ENCODE peak calls at places on chromosomes 2 and 18, in five cellular contexts. One of them, this sample, is unnamed.
A peak's percentile ranks its signal among the peaks of the same experiment; 100 is the strongest.

GRCh38 chr2:239677455-239678185 is 276.8 kb upstream of the HDAC4 start:
- DNase-seq in cardiac muscle cell: no peak
- DNase-seq in T1000: no peak
- DNase-seq in effector memory CD4-positive, alpha-beta T cell: no peak
- DNase-seq in glutamatergic neuron: no peak
- DNase-seq in this sample: no peak

GRCh38 chr18:11167778-11168177 is 18.4 kb upstream of the PIEZO2 start:
- DNase-seq in effector memory CD4-positive, alpha-beta T cell: no peak
- DNase-seq in glutamatergic neuron: no peak
- DNase-seq in cardiac muscle cell: peak; percentile 35
- DNase-seq in T1000: no peak
- DNase-seq in this sample: no peak

GRCh38 chr18:31697351-31698298 is 13.2 kb upstream of the B4GALT6 start:
- DNase-seq in cardiac muscle cell: no peak
- DNase-seq in glutamatergic neuron: no peak
- DNase-seq in T1000: no peak
- DNase-seq in effector memory CD4-positive, alpha-beta T cell: no peak
- DNase-seq in this sample: no peak

GRCh38 chr2:59578349-59578748 is 975.1 kb downstream of the BCL11A start:
- DNase-seq in cardiac muscle cell: no peak
- DNase-seq in glutamatergic neuron: no peak
- DNase-seq in effector memory CD4-positive, alpha-beta T cell: no peak
- DNase-seq in T1000: no peak
- DNase-seq in this sample: no peak

GRCh38 chr2:28338046-28338753 is 54.5 kb upstream of the FOSL2 start:
- DNase-seq in cardiac muscle cell: peak; percentile 97
- DNase-seq in glutamatergic neuron: no peak
- DNase-seq in effector memory CD4-positive, alpha-beta T cell: no peak
- DNase-seq in T1000: no peak
- DNase-seq in this sample: no peak

GRCh38 chr2:239263231-239263936 is 137.4 kb downstream of the HDAC4 start:
- DNase-seq in cardiac muscle cell: no peak
- DNase-seq in effector memory CD4-positive, alpha-beta T cell: no peak
- DNase-seq in T1000: no peak
- DNase-seq in glutamatergic neuron: peak; percentile 47
- DNase-seq in this sample: no peak

GRCh38 chr2:124025896-124026295 is 809 bp downstream of the CNTNAP5 start:
- DNase-seq in T1000: no peak
- DNase-seq in glutamatergic neuron: peak; percentile 22
- DNase-seq in cardiac muscle cell: no peak
- DNase-seq in effector memory CD4-positive, alpha-beta T cell: no peak
- DNase-seq in this sample: no peak

GRCh38 chr18:75207298-75208054 is 1.5 kb downstream of the PTGR3 start:
- DNase-seq in effector memory CD4-positive, alpha-beta T cell: no peak
- DNase-seq in T1000: no peak
- DNase-seq in glutamatergic neuron: no peak
- DNase-seq in cardiac muscle cell: no peak
- DNase-seq in this sample: no peak

GRCh38 chr18:12520442-12520992 is 112.8 kb downstream of the PRELID3A start:
- DNase-seq in cardiac muscle cell: peak; percentile 22
- DNase-seq in T1000: no peak
- DNase-seq in effector memory CD4-positive, alpha-beta T cell: no peak
- DNase-seq in glutamatergic neuron: no peak
- DNase-seq in this sample: peak; percentile 36

GRCh38 chr2:31415421-31415820 is 879 bp upstream of the XDH start:
- DNase-seq in effector memory CD4-positive, alpha-beta T cell: no peak
- DNase-seq in cardiac muscle cell: no peak
- DNase-seq in glutamatergic neuron: no peak
- DNase-seq in T1000: no peak
- DNase-seq in this sample: no peak

GRCh38 chr2:20378891-20379519 is 28.4 kb upstream of the PUM2 start:
- DNase-seq in effector memory CD4-positive, alpha-beta T cell: no peak
- DNase-seq in T1000: peak; percentile 37
- DNase-seq in glutamatergic neuron: peak; percentile 77
- DNase-seq in cardiac muscle cell: peak; percentile 95
- DNase-seq in this sample: peak; percentile 45

GRCh38 chr2:46839045-46839444 is 76.6 kb downstream of the MCFD2 start:
- DNase-seq in T1000: no peak
- DNase-seq in effector memory CD4-positive, alpha-beta T cell: no peak
- DNase-seq in glutamatergic neuron: no peak
- DNase-seq in cardiac muscle cell: no peak
- DNase-seq in this sample: no peak

GRCh38 chr18:48926420-48926857 is 24.3 kb downstream of the SMAD7 start:
- DNase-seq in T1000: no peak
- DNase-seq in cardiac muscle cell: no peak
- DNase-seq in effector memory CD4-positive, alpha-beta T cell: no peak
- DNase-seq in glutamatergic neuron: no peak
- DNase-seq in this sample: no peak

GRCh38 chr2:46923011-46923669 is 7.5 kb upstream of the MCFD2 start:
- DNase-seq in effector memory CD4-positive, alpha-beta T cell: no peak
- DNase-seq in glutamatergic neuron: no peak
- DNase-seq in cardiac muscle cell: no peak
- DNase-seq in T1000: no peak
- DNase-seq in this sample: no peak

GRCh38 chr2:237081596-237081995 is 4.1 kb upstream of the COPS8 start:
- DNase-seq in cardiac muscle cell: no peak
- DNase-seq in effector memory CD4-positive, alpha-beta T cell: no peak
- DNase-seq in glutamatergic neuron: no peak
- DNase-seq in T1000: no peak
- DNase-seq in this sample: no peak

GRCh38 chr2:160703648-160704585 is 210.3 kb upstream of the RBMS1 start:
- DNase-seq in T1000: no peak
- DNase-seq in cardiac muscle cell: no peak
- DNase-seq in glutamatergic neuron: no peak
- DNase-seq in effector memory CD4-positive, alpha-beta T cell: no peak
- DNase-seq in this sample: no peak

GRCh38 chr2:234240917-234241316 is 190.4 kb downstream of the SPP2 start:
- DNase-seq in glutamatergic neuron: no peak
- DNase-seq in cardiac muscle cell: no peak
- DNase-seq in effector memory CD4-positive, alpha-beta T cell: no peak
- DNase-seq in T1000: no peak
- DNase-seq in this sample: no peak

GRCh38 chr2:181326605-181327004 is 130.6 kb upstream of the ITGA4 start:
- DNase-seq in glutamatergic neuron: no peak
- DNase-seq in effector memory CD4-positive, alpha-beta T cell: no peak
- DNase-seq in cardiac muscle cell: no peak
- DNase-seq in T1000: no peak
- DNase-seq in this sample: peak; percentile 24

GRCh38 chr2:60260646-60261296 is 292.7 kb downstream of the BCL11A start:
- DNase-seq in glutamatergic neuron: no peak
- DNase-seq in T1000: no peak
- DNase-seq in effector memory CD4-positive, alpha-beta T cell: no peak
- DNase-seq in cardiac muscle cell: no peak
- DNase-seq in this sample: no peak

GRCh38 chr18:73942081-73942625 is 205.5 kb downstream of the FBXO15 start:
- DNase-seq in effector memory CD4-positive, alpha-beta T cell: no peak
- DNase-seq in cardiac muscle cell: no peak
- DNase-seq in glutamatergic neuron: no peak
- DNase-seq in T1000: no peak
- DNase-seq in this sample: no peak

GRCh38 chr2:113053666-113054435 is 1.2 kb upstream of the IL36B start:
- DNase-seq in cardiac muscle cell: no peak
- DNase-seq in effector memory CD4-positive, alpha-beta T cell: no peak
- DNase-seq in T1000: no peak
- DNase-seq in glutamatergic neuron: no peak
- DNase-seq in this sample: no peak

GRCh38 chr2:229178706-229179105 is 92.4 kb downstream of the PID1 start:
- DNase-seq in T1000: no peak
- DNase-seq in effector memory CD4-positive, alpha-beta T cell: no peak
- DNase-seq in cardiac muscle cell: no peak
- DNase-seq in glutamatergic neuron: no peak
- DNase-seq in this sample: no peak

GRCh38 chr2:118971245-118972122 is 29.5 kb downstream of the MARCO start:
- DNase-seq in cardiac muscle cell: no peak
- DNase-seq in glutamatergic neuron: no peak
- DNase-seq in T1000: no peak
- DNase-seq in effector memory CD4-positive, alpha-beta T cell: no peak
- DNase-seq in this sample: no peak

GRCh38 chr2:215403441-215404356 is 32.2 kb downstream of the FN1 start:
- DNase-seq in cardiac muscle cell: no peak
- DNase-seq in glutamatergic neuron: no peak
- DNase-seq in T1000: no peak
- DNase-seq in effector memory CD4-positive, alpha-beta T cell: no peak
- DNase-seq in this sample: no peak

GRCh38 chr2:103808814-103809213 is 1045.1 kb upstream of the POU3F3 start:
- DNase-seq in effector memory CD4-positive, alpha-beta T cell: no peak
- DNase-seq in glutamatergic neuron: no peak
- DNase-seq in cardiac muscle cell: no peak
- DNase-seq in T1000: no peak
- DNase-seq in this sample: no peak

GRCh38 chr2:62586981-62587380 is 81.0 kb upstream of the TMEM17 start:
- DNase-seq in effector memory CD4-positive, alpha-beta T cell: no peak
- DNase-seq in glutamatergic neuron: no peak
- DNase-seq in T1000: no peak
- DNase-seq in cardiac muscle cell: peak; percentile 20
- DNase-seq in this sample: no peak

GRCh38 chr2:41194235-41194634 is 742.3 kb upstream of the SLC8A1 start:
- DNase-seq in T1000: no peak
- DNase-seq in glutamatergic neuron: peak; percentile 19
- DNase-seq in cardiac muscle cell: peak; percentile 81
- DNase-seq in effector memory CD4-positive, alpha-beta T cell: no peak
- DNase-seq in this sample: no peak

GRCh38 chr2:109225170-109225775 is 96.3 kb downstream of the SH3RF3 start:
- DNase-seq in T1000: no peak
- DNase-seq in glutamatergic neuron: no peak
- DNase-seq in effector memory CD4-positive, alpha-beta T cell: no peak
- DNase-seq in cardiac muscle cell: no peak
- DNase-seq in this sample: no peak

GRCh38 chr2:110114007-110114591 is 1.5 kb downstream of the MALL start:
- DNase-seq in glutamatergic neuron: no peak
- DNase-seq in cardiac muscle cell: no peak
- DNase-seq in effector memory CD4-positive, alpha-beta T cell: no peak
- DNase-seq in T1000: no peak
- DNase-seq in this sample: no peak

GRCh38 chr2:237567276-237568029 is 1.1 kb downstream of the PRLH start:
- DNase-seq in T1000: no peak
- DNase-seq in glutamatergic neuron: no peak
- DNase-seq in effector memory CD4-positive, alpha-beta T cell: no peak
- DNase-seq in cardiac muscle cell: no peak
- DNase-seq in this sample: no peak

GRCh38 chr2:192578780-192579179 is 384.0 kb upstream of the TMEFF2 start:
- DNase-seq in glutamatergic neuron: no peak
- DNase-seq in T1000: no peak
- DNase-seq in effector memory CD4-positive, alpha-beta T cell: no peak
- DNase-seq in cardiac muscle cell: no peak
- DNase-seq in this sample: no peak

GRCh38 chr18:30280861-30281470 is 761.6 kb downstream of the DSC3 start:
- DNase-seq in T1000: peak; percentile 5
- DNase-seq in cardiac muscle cell: peak; percentile 78
- DNase-seq in effector memory CD4-positive, alpha-beta T cell: no peak
- DNase-seq in glutamatergic neuron: no peak
- DNase-seq in this sample: peak; percentile 63

GRCh38 chr18:49612515-49613033 is 50.7 kb downstream of the LIPG start:
- DNase-seq in T1000: no peak
- DNase-seq in glutamatergic neuron: no peak
- DNase-seq in effector memory CD4-positive, alpha-beta T cell: no peak
- DNase-seq in cardiac muscle cell: no peak
- DNase-seq in this sample: no peak

GRCh38 chr18:8625693-8626092 is 16.5 kb downstream of the RAB12 start:
- DNase-seq in glutamatergic neuron: no peak
- DNase-seq in effector memory CD4-positive, alpha-beta T cell: no peak
- DNase-seq in cardiac muscle cell: no peak
- DNase-seq in T1000: no peak
- DNase-seq in this sample: no peak

GRCh38 chr2:18301421-18302139 is 258.9 kb downstream of the RDH14 start:
- DNase-seq in cardiac muscle cell: no peak
- DNase-seq in effector memory CD4-positive, alpha-beta T cell: no peak
- DNase-seq in T1000: no peak
- DNase-seq in glutamatergic neuron: no peak
- DNase-seq in this sample: no peak

This sample was measured in erythroblast.